ENCODE peak calls at places on chromosomes 13 and 19, in ten cellular contexts. One of them, this sample, is unnamed.

GRCh38 chr19:37401078-37401477 is 30.2 kb downstream of the ZNF527 start:
- DNase-seq in lung: no peak
- DNase-seq in naive thymus-derived CD4-positive, alpha-beta T cell: no peak
- DNase-seq in right lobe of liver: no peak
- DNase-seq in thoracic aorta: no peak
- DNase-seq in left ventricle myocardium inferior: no peak
- DNase-seq in body of pancreas: no peak
- DNase-seq in mucosa of descending colon: no peak
- DNase-seq in SK-N-SH: no peak
- DNase-seq in IMR-90: no peak
- DNase-seq in this sample: no peak

GRCh38 chr13:24693862-24694471 is 13.8 kb downstream of the ATP12A start:
- DNase-seq in lung: peak; percentile 53
- DNase-seq in naive thymus-derived CD4-positive, alpha-beta T cell: peak; percentile 26
- DNase-seq in right lobe of liver: no peak
- DNase-seq in thoracic aorta: no peak
- DNase-seq in left ventricle myocardium inferior: no peak
- DNase-seq in body of pancreas: peak; percentile 61
- DNase-seq in mucosa of descending colon: no peak
- DNase-seq in SK-N-SH: peak; percentile 84
- DNase-seq in IMR-90: peak; percentile 55
- DNase-seq in this sample: peak; percentile 40

GRCh38 chr13:113562085-113562749 is 22.3 kb upstream of the TFDP1 start:
- DNase-seq in lung: peak; percentile 50
- DNase-seq in naive thymus-derived CD4-positive, alpha-beta T cell: peak; percentile 26
- DNase-seq in right lobe of liver: peak; percentile 63
- DNase-seq in thoracic aorta: no peak
- DNase-seq in left ventricle myocardium inferior: peak; percentile 52
- DNase-seq in body of pancreas: peak; percentile 46
- DNase-seq in mucosa of descending colon: no peak
- DNase-seq in SK-N-SH: peak; percentile 90
- DNase-seq in IMR-90: peak; percentile 76
- DNase-seq in this sample: peak; percentile 14

GRCh38 chr19:50967924-50968708 is 1.3 kb downstream of the KLK6 start:
- DNase-seq in lung: no peak
- DNase-seq in naive thymus-derived CD4-positive, alpha-beta T cell: no peak
- DNase-seq in right lobe of liver: no peak
- DNase-seq in thoracic aorta: no peak
- DNase-seq in left ventricle myocardium inferior: no peak
- DNase-seq in body of pancreas: no peak
- DNase-seq in mucosa of descending colon: no peak
- DNase-seq in SK-N-SH: no peak
- DNase-seq in IMR-90: no peak
- DNase-seq in this sample: no peak

GRCh38 chr13:38685974-38686571 is 804 bp upstream of the FREM2 start:
- DNase-seq in lung: no peak
- DNase-seq in naive thymus-derived CD4-positive, alpha-beta T cell: no peak
- DNase-seq in right lobe of liver: no peak
- DNase-seq in thoracic aorta: no peak
- DNase-seq in left ventricle myocardium inferior: no peak
- DNase-seq in body of pancreas: peak; percentile 24
- DNase-seq in mucosa of descending colon: no peak
- DNase-seq in SK-N-SH: peak; percentile 16
- DNase-seq in IMR-90: no peak
- DNase-seq in this sample: no peak

GRCh38 chr19:56839665-56840451 is 668 bp downstream of the PEG3 start:
- DNase-seq in lung: peak; percentile 86
- DNase-seq in naive thymus-derived CD4-positive, alpha-beta T cell: no peak
- DNase-seq in right lobe of liver: peak; percentile 97
- DNase-seq in thoracic aorta: peak; percentile 94
- DNase-seq in left ventricle myocardium inferior: peak; percentile 93
- DNase-seq in body of pancreas: peak; percentile 98
- DNase-seq in mucosa of descending colon: peak; percentile 84
- DNase-seq in SK-N-SH: peak; percentile 72
- DNase-seq in IMR-90: no peak
- DNase-seq in this sample: no peak

GRCh38 chr13:91045351-91046034 is 302.0 kb upstream of the MIR17HG start:
- DNase-seq in lung: no peak
- DNase-seq in naive thymus-derived CD4-positive, alpha-beta T cell: no peak
- DNase-seq in right lobe of liver: no peak
- DNase-seq in thoracic aorta: no peak
- DNase-seq in left ventricle myocardium inferior: no peak
- DNase-seq in body of pancreas: no peak
- DNase-seq in mucosa of descending colon: no peak
- DNase-seq in SK-N-SH: peak; percentile 12
- DNase-seq in IMR-90: no peak
- DNase-seq in this sample: no peak

GRCh38 chr19:42246143-42246868 is 3.9 kb upstream of the GSK3A start:
- DNase-seq in lung: peak; percentile 58
- DNase-seq in naive thymus-derived CD4-positive, alpha-beta T cell: no peak
- DNase-seq in right lobe of liver: peak; percentile 73
- DNase-seq in thoracic aorta: peak; percentile 55
- DNase-seq in left ventricle myocardium inferior: peak; percentile 75
- DNase-seq in body of pancreas: peak; percentile 76
- DNase-seq in mucosa of descending colon: no peak
- DNase-seq in SK-N-SH: peak; percentile 74
- DNase-seq in IMR-90: peak; percentile 83
- DNase-seq in this sample: no peak

GRCh38 chr19:45424191-45425058 is 708 bp upstream of the ERCC1 start:
- DNase-seq in lung: peak; percentile 65
- DNase-seq in naive thymus-derived CD4-positive, alpha-beta T cell: no peak
- DNase-seq in right lobe of liver: peak; percentile 67
- DNase-seq in thoracic aorta: peak; percentile 72
- DNase-seq in left ventricle myocardium inferior: peak; percentile 71
- DNase-seq in body of pancreas: peak; percentile 81
- DNase-seq in mucosa of descending colon: peak; percentile 84
- DNase-seq in SK-N-SH: peak; percentile 67
- DNase-seq in IMR-90: peak; percentile 98
- DNase-seq in this sample: no peak

GRCh38 chr13:91347996-91348905 is 764 bp downstream of the MIR17HG start:
- DNase-seq in lung: peak; percentile 38
- DNase-seq in naive thymus-derived CD4-positive, alpha-beta T cell: peak; percentile 77
- DNase-seq in right lobe of liver: peak; percentile 74
- DNase-seq in thoracic aorta: no peak
- DNase-seq in left ventricle myocardium inferior: peak; percentile 46
- DNase-seq in body of pancreas: peak; percentile 42
- DNase-seq in mucosa of descending colon: peak; percentile 73
- DNase-seq in SK-N-SH: no peak
- DNase-seq in IMR-90: no peak
- DNase-seq in this sample: peak; percentile 77

DNA sequence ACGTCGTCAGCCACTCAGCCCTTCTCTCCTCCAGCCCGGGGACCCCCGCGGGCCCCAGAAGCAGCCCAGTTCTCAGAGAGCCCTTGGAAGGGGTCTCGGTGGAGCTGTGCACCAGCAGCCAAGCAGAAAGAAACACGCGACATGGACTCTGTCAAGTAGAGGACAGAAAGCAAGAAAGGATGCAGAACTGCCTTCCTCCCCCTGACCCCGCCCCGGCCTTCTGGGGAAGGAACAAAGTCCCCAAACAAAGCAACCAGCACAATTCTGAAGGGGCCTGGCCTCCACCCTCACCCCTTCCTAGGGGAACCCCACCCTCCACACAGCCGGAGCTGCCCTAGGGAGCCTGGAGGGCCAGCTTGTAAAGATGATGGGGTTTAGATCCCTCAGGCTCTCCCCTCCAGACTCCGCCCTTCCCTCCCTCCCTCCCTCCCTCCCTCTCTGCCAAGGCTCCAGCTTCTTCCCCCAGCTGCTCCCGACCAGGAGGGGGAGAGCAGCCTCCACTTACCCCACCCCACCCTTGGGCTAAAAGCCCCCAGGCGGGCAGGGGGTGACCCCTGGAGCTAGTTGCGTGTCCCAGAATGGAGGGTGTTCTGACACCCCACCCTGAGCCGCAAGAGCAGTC is 7.8 kb downstream of the LYL1 start:
- DNase-seq in lung: no peak
- DNase-seq in naive thymus-derived CD4-positive, alpha-beta T cell: no peak
- DNase-seq in right lobe of liver: no peak
- DNase-seq in thoracic aorta: no peak
- DNase-seq in left ventricle myocardium inferior: no peak
- DNase-seq in body of pancreas: no peak
- DNase-seq in mucosa of descending colon: peak; percentile 73
- DNase-seq in SK-N-SH: peak; percentile 60
- DNase-seq in IMR-90: no peak
- DNase-seq in this sample: no peak
- H3K4me3 ChIP-seq in lung: no peak overlapping the region
- H3K4me3 ChIP-seq in naive thymus-derived CD4-positive, alpha-beta T cell: no peak overlapping the region
- H3K4me3 ChIP-seq in right lobe of liver: no peak overlapping the region
- H3K4me3 ChIP-seq in thoracic aorta: peak overlapping the region; percentile 55
- H3K4me3 ChIP-seq in left ventricle myocardium inferior: peak overlapping the region; percentile 70
- H3K4me3 ChIP-seq in body of pancreas: no peak overlapping the region
- H3K4me3 ChIP-seq in mucosa of descending colon: no peak overlapping the region
- H3K4me3 ChIP-seq in SK-N-SH: no peak overlapping the region
- H3K4me3 ChIP-seq in IMR-90: no peak overlapping the region
- H3K4me3 ChIP-seq in this sample: no peak overlapping the region

GRCh38 chr19:30174791-30175190 is 197.4 kb upstream of the ZNF536 start:
- DNase-seq in lung: no peak
- DNase-seq in naive thymus-derived CD4-positive, alpha-beta T cell: no peak
- DNase-seq in right lobe of liver: no peak
- DNase-seq in thoracic aorta: no peak
- DNase-seq in left ventricle myocardium inferior: no peak
- DNase-seq in body of pancreas: no peak
- DNase-seq in mucosa of descending colon: no peak
- DNase-seq in SK-N-SH: no peak
- DNase-seq in IMR-90: no peak
- DNase-seq in this sample: no peak

GRCh38 chr19:30172643-30173242 is 199.4 kb upstream of the ZNF536 start:
- DNase-seq in lung: no peak
- DNase-seq in naive thymus-derived CD4-positive, alpha-beta T cell: no peak
- DNase-seq in right lobe of liver: no peak
- DNase-seq in thoracic aorta: no peak
- DNase-seq in left ventricle myocardium inferior: no peak
- DNase-seq in body of pancreas: no peak
- DNase-seq in mucosa of descending colon: no peak
- DNase-seq in SK-N-SH: no peak
- DNase-seq in IMR-90: no peak
- DNase-seq in this sample: no peak

GRCh38 chr19:30171795-30172642 is 200.2 kb upstream of the ZNF536 start:
- DNase-seq in lung: no peak
- DNase-seq in naive thymus-derived CD4-positive, alpha-beta T cell: no peak
- DNase-seq in right lobe of liver: no peak
- DNase-seq in thoracic aorta: no peak
- DNase-seq in left ventricle myocardium inferior: no peak
- DNase-seq in body of pancreas: no peak
- DNase-seq in mucosa of descending colon: no peak
- DNase-seq in SK-N-SH: no peak
- DNase-seq in IMR-90: no peak
- DNase-seq in this sample: no peak

GRCh38 chr19:30174357-30174645 is 197.9 kb upstream of the ZNF536 start:
- DNase-seq in lung: no peak
- DNase-seq in naive thymus-derived CD4-positive, alpha-beta T cell: no peak
- DNase-seq in right lobe of liver: no peak
- DNase-seq in thoracic aorta: no peak
- DNase-seq in left ventricle myocardium inferior: no peak
- DNase-seq in body of pancreas: peak; percentile 30
- DNase-seq in mucosa of descending colon: no peak
- DNase-seq in SK-N-SH: no peak
- DNase-seq in IMR-90: no peak
- DNase-seq in this sample: no peak

DNA sequence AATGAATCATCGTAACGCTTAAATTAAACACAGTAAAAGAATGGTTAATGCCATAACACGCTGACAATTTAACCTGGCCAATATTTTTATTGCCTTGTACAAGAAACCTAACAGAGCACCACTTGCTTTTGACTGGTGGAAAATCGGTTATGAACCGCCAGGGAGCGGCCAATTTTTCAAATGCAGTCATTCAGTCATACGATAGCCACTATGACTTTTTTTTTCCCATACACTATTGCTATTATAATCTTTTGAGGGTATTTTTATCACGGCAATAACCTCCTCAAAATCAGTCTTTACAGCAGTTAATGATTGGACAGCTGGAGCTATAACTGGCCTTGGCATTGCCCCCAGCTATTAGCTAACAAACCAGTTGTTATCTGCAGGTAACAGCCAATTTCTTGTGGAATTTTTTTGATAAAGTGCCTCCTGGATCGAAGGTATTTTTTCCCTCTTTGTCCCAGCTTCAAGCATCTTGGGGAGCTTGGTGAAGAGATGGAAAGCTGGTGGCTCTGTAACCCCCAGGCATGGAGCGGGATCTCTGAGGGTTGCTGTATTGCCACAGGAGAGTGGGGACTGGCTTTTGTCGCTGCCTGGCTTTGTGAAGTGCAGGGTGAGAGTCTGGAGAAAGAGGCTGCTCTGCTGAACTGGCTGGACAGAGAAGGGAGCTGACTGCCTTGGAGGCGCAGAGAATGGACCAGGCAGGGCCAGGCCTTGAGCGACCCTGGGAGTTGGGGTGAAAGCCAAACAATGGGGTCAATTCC is 198.4 kb upstream of the ZNF536 start:
- DNase-seq in lung: no peak
- DNase-seq in naive thymus-derived CD4-positive, alpha-beta T cell: no peak
- DNase-seq in right lobe of liver: no peak
- DNase-seq in thoracic aorta: no peak
- DNase-seq in left ventricle myocardium inferior: no peak
- DNase-seq in body of pancreas: peak; percentile 57
- DNase-seq in mucosa of descending colon: no peak
- DNase-seq in SK-N-SH: no peak
- DNase-seq in IMR-90: no peak
- DNase-seq in this sample: no peak
- H3K9me3 ChIP-seq in lung: peaks cover 8% of the 10 kb centered on the region
- H3K9me3 ChIP-seq in naive thymus-derived CD4-positive, alpha-beta T cell: no peaks in the 10 kb centered on the region
- H3K9me3 ChIP-seq in right lobe of liver: no peaks in the 10 kb centered on the region
- H3K9me3 ChIP-seq in thoracic aorta: no peaks in the 10 kb centered on the region
- H3K9me3 ChIP-seq in left ventricle myocardium inferior: no peaks in the 10 kb centered on the region
- H3K9me3 ChIP-seq in body of pancreas: no peaks in the 10 kb centered on the region
- H3K9me3 ChIP-seq in mucosa of descending colon: no peaks in the 10 kb centered on the region
- H3K9me3 ChIP-seq in SK-N-SH: no peaks in the 10 kb centered on the region
- H3K9me3 ChIP-seq in IMR-90: peaks cover 38% of the 10 kb centered on the region
- H3K9me3 ChIP-seq in this sample: no peaks in the 10 kb centered on the region

GRCh38 chr19:8561071-8561764 is 16.0 kb downstream of the MYO1F start:
- DNase-seq in lung: no peak
- DNase-seq in naive thymus-derived CD4-positive, alpha-beta T cell: no peak
- DNase-seq in right lobe of liver: no peak
- DNase-seq in thoracic aorta: no peak
- DNase-seq in left ventricle myocardium inferior: no peak
- DNase-seq in body of pancreas: no peak
- DNase-seq in mucosa of descending colon: no peak
- DNase-seq in SK-N-SH: no peak
- DNase-seq in IMR-90: no peak
- DNase-seq in this sample: no peak
- H3K4me1 ChIP-seq in lung: peaks cover 3% of the 10 kb centered on the region
- H3K4me1 ChIP-seq in naive thymus-derived CD4-positive, alpha-beta T cell: peaks cover 6% of the 10 kb centered on the region
- H3K4me1 ChIP-seq in right lobe of liver: no peaks in the 10 kb centered on the region
- H3K4me1 ChIP-seq in thoracic aorta: no peaks in the 10 kb centered on the region
- H3K4me1 ChIP-seq in left ventricle myocardium inferior: no peaks in the 10 kb centered on the region
- H3K4me1 ChIP-seq in body of pancreas: no peaks in the 10 kb centered on the region
- H3K4me1 ChIP-seq in mucosa of descending colon: no peaks in the 10 kb centered on the region
- H3K4me1 ChIP-seq in SK-N-SH: no peaks in the 10 kb centered on the region
- H3K4me1 ChIP-seq in IMR-90: no peaks in the 10 kb centered on the region
- H3K4me1 ChIP-seq in this sample: peaks cover 47% of the 10 kb centered on the region

DNA sequence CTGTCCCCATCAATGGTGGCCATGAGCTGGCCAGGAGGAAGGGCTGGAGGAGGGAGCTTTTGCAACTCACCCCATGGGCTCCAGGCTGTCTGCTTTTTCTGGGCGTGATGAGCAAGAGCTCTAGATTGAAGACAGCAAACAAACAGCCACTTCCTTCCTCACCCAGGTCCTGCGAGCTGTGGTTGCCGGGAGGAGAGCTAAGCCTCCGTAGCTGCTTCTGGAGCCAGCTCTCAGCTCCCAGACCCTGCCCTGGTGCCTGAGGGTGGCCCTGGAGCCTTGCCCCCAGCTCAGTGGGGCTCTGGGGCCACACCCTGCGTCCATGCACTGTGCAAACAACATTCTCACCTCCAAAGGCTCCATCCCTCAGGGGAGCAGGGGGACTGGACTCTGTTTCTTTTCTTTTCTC is 6.2 kb downstream of the MYO1F start:
- DNase-seq in lung: peak; percentile 57
- DNase-seq in naive thymus-derived CD4-positive, alpha-beta T cell: peak; percentile 62
- DNase-seq in right lobe of liver: peak; percentile 74
- DNase-seq in thoracic aorta: no peak
- DNase-seq in left ventricle myocardium inferior: peak; percentile 27
- DNase-seq in body of pancreas: peak; percentile 63
- DNase-seq in mucosa of descending colon: peak; percentile 80
- DNase-seq in SK-N-SH: no peak
- DNase-seq in IMR-90: peak; percentile 68
- DNase-seq in this sample: peak; percentile 69
- H3K4me3 ChIP-seq in lung: no peak overlapping the region
- H3K4me3 ChIP-seq in naive thymus-derived CD4-positive, alpha-beta T cell: peak overlapping the region; percentile 59
- H3K4me3 ChIP-seq in right lobe of liver: no peak overlapping the region
- H3K4me3 ChIP-seq in thoracic aorta: peak overlapping the region; percentile 39
- H3K4me3 ChIP-seq in left ventricle myocardium inferior: no peak overlapping the region
- H3K4me3 ChIP-seq in body of pancreas: no peak overlapping the region
- H3K4me3 ChIP-seq in mucosa of descending colon: no peak overlapping the region
- H3K4me3 ChIP-seq in SK-N-SH: no peak overlapping the region
- H3K4me3 ChIP-seq in IMR-90: no peak overlapping the region
- H3K4me3 ChIP-seq in this sample: peak overlapping the region; percentile 35

This sample was measured in CD4-positive, alpha-beta memory T cell.